ENCODE peak calls at places on chromosome 16, in ten cellular contexts. I is transverse colon; X is fibroblast of pulmonary artery; N is NCI-H2107; H is NCI-H1436; Z is RCC 7860; Q is brain microvascular endothelial cell; J is lower lobe of right lung; E is foreskin fibroblast; F is stimulated activated CD4-positive, alpha-beta T cell treated with anti-CD3 and anti-CD28 coated beads, Interleukin-1b, Interleukin-23, amount 100 ng/mL, for 24 hours. A is an unnamed sample.

GRCh38 chr16:2926660-2927646 is 15.2 kb downstream of the FLYWCH1 start:
- DNase-seq in F (peak), H (peak), Z (peak), X (peak), J (peak), N (peak), E (peak), I (peak), Q (peak), A (peak)

GRCh38 chr16:64391009-64391663 is 730.7 kb downstream of the CDH11 start:
- DNase-seq in Z (peak), Q (peak), N (no peak), J (no peak), I (no peak), F (no peak), H (no peak), X (peak), E (no peak), A (no peak)

GRCh38 chr16:2147981-2148671 is at the start of gene RAB26:
- DNase-seq in N (peak), H (peak), Q (no peak), F (no peak), E (peak), J (peak), X (peak), Z (peak), I (peak), A (peak)

GRCh38 chr16:67800252-67801046 is 5.9 kb downstream of the RANBP10 start:
- DNase-seq in F (no peak), J (no peak), Q (peak), X (no peak), N (no peak), I (no peak), E (peak), H (no peak), Z (no peak), A (peak)

GRCh38 chr16:81888520-81889394 is 109.7 kb downstream of the PLCG2 start:
- DNase-seq in F (no peak), X (no peak), Z (no peak), H (no peak), Q (no peak), E (no peak), J (no peak), I (no peak), N (no peak), A (no peak)

GRCh38 chr16:82082543-82083244 is 47.6 kb downstream of the HSD17B2 start:
- DNase-seq in F (no peak), N (no peak), X (no peak), E (peak), H (no peak), Q (peak), Z (no peak), I (no peak), J (no peak), A (no peak)

GRCh38 chr16:78666318-78666717 is 566.9 kb downstream of the WWOX start:
- DNase-seq in N (no peak), X (no peak), Q (no peak), Z (no peak), I (no peak), E (no peak), H (no peak), F (no peak), J (no peak), A (no peak)

GRCh38 chr16:11139624-11140375 is 116.2 kb downstream of the SOCS1 start:
- DNase-seq in H (no peak), E (no peak), J (no peak), Z (peak), F (no peak), I (no peak), Q (no peak), X (no peak), N (no peak), A (no peak)

GRCh38 chr16:66479661-66480264 is 52.7 kb downstream of the BEAN1 start:
- DNase-seq in N (no peak), Z (no peak), E (no peak), Q (no peak), X (no peak), H (no peak), J (no peak), F (no peak), I (no peak), A (no peak)

A was measured in natural killer cell treated with Interleukin-12 subunit alpha and Interleukin-12 subunit beta and Interleukin-15 and Interleukin-18, amount 100 ng/mL, for 72 hours.